ENCODE peak calls at places on chromosome 1, in four cellular contexts. C is aorta, Z is AG10803, W is hypothalamus. P is an unnamed sample.

GRCh38 chr1:64392109-64392508 is 77.8 kb upstream of the CACHD1 start:
- DNase-seq in C (no peak), Z (no peak), W (no peak), P (no peak)

GRCh38 chr1:106621853-106622252 is 434.6 kb upstream of the PRMT6 start:
- DNase-seq in C (no peak), Z (no peak), W (no peak), P (no peak)

GRCh38 chr1:111707906-111708305 is 31.3 kb downstream of the INKA2 start:
- DNase-seq in C (no peak), Z (peak; percentile 53), W (no peak), P (no peak)

GRCh38 chr1:198232407-198232806 is 75.6 kb downstream of the NEK7 start:
- DNase-seq in C (no peak), Z (no peak), W (no peak), P (no peak)

GRCh38 chr1:157993179-157994080 is at the start of gene KIRREL1:
- DNase-seq in C (peak; percentile 91), Z (peak; percentile 72), W (no peak), P (peak; percentile 7)

GRCh38 chr1:228228601-228229074 is 20.8 kb downstream of the OBSCN start:
- DNase-seq in C (no peak), Z (peak; percentile 88), W (no peak), P (peak; percentile 77)

GRCh38 chr1:195733826-195734225 is 874.4 kb downstream of the KCNT2 start:
- DNase-seq in C (no peak), Z (peak; percentile 30), W (no peak), P (no peak)

GRCh38 chr1:45669859-45670655 is 16.3 kb downstream of the GPBP1L1 start:
- DNase-seq in C (no peak), Z (peak; percentile 70), W (no peak), P (no peak)

GRCh38 chr1:181577475-181577874 is 94.2 kb downstream of the CACNA1E start:
- DNase-seq in C (no peak), Z (no peak), W (no peak), P (no peak)

GRCh38 chr1:193118194-193118593 is 3.6 kb upstream of the CDC73 start:
- DNase-seq in C (no peak), Z (no peak), W (no peak), P (no peak)

GRCh38 chr1:189212606-189213005 is 1265.1 kb downstream of the BRINP3 start:
- DNase-seq in C (no peak), Z (no peak), W (no peak), P (no peak)

P was measured in SW480.